ENCODE peak calls at places on chromosome 12, in nine cellular contexts. One of them, this sample, is unnamed.
A peak's percentile ranks its signal among the peaks of the same experiment; 100 is the strongest.

GRCh38 chr12:38772427-38772826 is 133.0 kb downstream of the CPNE8 start:
- DNase-seq in mammary epithelial cell: no peak
- DNase-seq in suprapubic skin: no peak
- DNase-seq in thoracic aorta: no peak
- DNase-seq in lower leg skin: no peak
- DNase-seq in upper lobe of left lung: no peak
- DNase-seq in tibial artery: no peak
- DNase-seq in activated CD8-positive, alpha-beta T cell treated with anti-CD3 and anti-CD28 coated beads for 36 hours: no peak
- DNase-seq in uterus: no peak
- DNase-seq in this sample: no peak

GRCh38 chr12:58529114-58529665 is 391.1 kb downstream of the LRIG3 start:
- DNase-seq in mammary epithelial cell: peak; percentile 79
- DNase-seq in suprapubic skin: no peak
- DNase-seq in thoracic aorta: no peak
- DNase-seq in lower leg skin: no peak
- DNase-seq in upper lobe of left lung: no peak
- DNase-seq in tibial artery: no peak
- DNase-seq in activated CD8-positive, alpha-beta T cell treated with anti-CD3 and anti-CD28 coated beads for 36 hours: no peak
- DNase-seq in uterus: no peak
- DNase-seq in this sample: no peak

GRCh38 chr12:51381226-51382079 is 9.8 kb downstream of the GALNT6 start:
- DNase-seq in mammary epithelial cell: no peak
- DNase-seq in suprapubic skin: no peak
- DNase-seq in thoracic aorta: no peak
- DNase-seq in lower leg skin: no peak
- DNase-seq in upper lobe of left lung: no peak
- DNase-seq in tibial artery: no peak
- DNase-seq in activated CD8-positive, alpha-beta T cell treated with anti-CD3 and anti-CD28 coated beads for 36 hours: no peak
- DNase-seq in uterus: no peak
- DNase-seq in this sample: no peak

GRCh38 chr12:25323774-25324086 is 73.0 kb upstream of the KRAS start:
- DNase-seq in mammary epithelial cell: no peak
- DNase-seq in suprapubic skin: no peak
- DNase-seq in thoracic aorta: no peak
- DNase-seq in lower leg skin: no peak
- DNase-seq in upper lobe of left lung: no peak
- DNase-seq in tibial artery: no peak
- DNase-seq in activated CD8-positive, alpha-beta T cell treated with anti-CD3 and anti-CD28 coated beads for 36 hours: peak; percentile 12
- DNase-seq in uterus: no peak
- DNase-seq in this sample: no peak

GRCh38 chr12:57849035-57849434 is 2.5 kb upstream of the CTDSP2 start:
- DNase-seq in mammary epithelial cell: no peak
- DNase-seq in suprapubic skin: no peak
- DNase-seq in thoracic aorta: no peak
- DNase-seq in lower leg skin: no peak
- DNase-seq in upper lobe of left lung: no peak
- DNase-seq in tibial artery: no peak
- DNase-seq in activated CD8-positive, alpha-beta T cell treated with anti-CD3 and anti-CD28 coated beads for 36 hours: no peak
- DNase-seq in uterus: no peak
- DNase-seq in this sample: no peak

GRCh38 chr12:58455146-58455545 is 465.2 kb downstream of the LRIG3 start:
- DNase-seq in mammary epithelial cell: no peak
- DNase-seq in suprapubic skin: no peak
- DNase-seq in thoracic aorta: no peak
- DNase-seq in lower leg skin: no peak
- DNase-seq in upper lobe of left lung: no peak
- DNase-seq in tibial artery: no peak
- DNase-seq in activated CD8-positive, alpha-beta T cell treated with anti-CD3 and anti-CD28 coated beads for 36 hours: no peak
- DNase-seq in uterus: no peak
- DNase-seq in this sample: no peak

GRCh38 chr12:40224439-40225291 is at the start of gene LRRK2:
- DNase-seq in mammary epithelial cell: peak; percentile 30
- DNase-seq in suprapubic skin: peak; percentile 92
- DNase-seq in thoracic aorta: peak; percentile 45
- DNase-seq in lower leg skin: peak; percentile 71
- DNase-seq in upper lobe of left lung: peak; percentile 96
- DNase-seq in tibial artery: peak; percentile 90
- DNase-seq in activated CD8-positive, alpha-beta T cell treated with anti-CD3 and anti-CD28 coated beads for 36 hours: peak; percentile 68
- DNase-seq in uterus: peak; percentile 80
- DNase-seq in this sample: peak; percentile 37

GRCh38 chr12:30795660-30796507 is 41.1 kb upstream of the CAPRIN2 start:
- DNase-seq in mammary epithelial cell: peak; percentile 72
- DNase-seq in suprapubic skin: peak; percentile 81
- DNase-seq in thoracic aorta: peak; percentile 66
- DNase-seq in lower leg skin: no peak
- DNase-seq in upper lobe of left lung: peak; percentile 93
- DNase-seq in tibial artery: peak; percentile 78
- DNase-seq in activated CD8-positive, alpha-beta T cell treated with anti-CD3 and anti-CD28 coated beads for 36 hours: peak; percentile 88
- DNase-seq in uterus: peak; percentile 42
- DNase-seq in this sample: peak; percentile 51

GRCh38 chr12:95608252-95609033 is 57.2 kb upstream of the USP44 start:
- DNase-seq in mammary epithelial cell: peak; percentile 89
- DNase-seq in suprapubic skin: no peak
- DNase-seq in thoracic aorta: peak; percentile 90
- DNase-seq in lower leg skin: peak; percentile 64
- DNase-seq in upper lobe of left lung: no peak
- DNase-seq in tibial artery: peak; percentile 81
- DNase-seq in activated CD8-positive, alpha-beta T cell treated with anti-CD3 and anti-CD28 coated beads for 36 hours: no peak
- DNase-seq in uterus: no peak
- DNase-seq in this sample: no peak

GRCh38 chr12:120625557-120626419 is 14.6 kb upstream of the CABP1 start:
- DNase-seq in mammary epithelial cell: no peak
- DNase-seq in suprapubic skin: no peak
- DNase-seq in thoracic aorta: no peak
- DNase-seq in lower leg skin: no peak
- DNase-seq in upper lobe of left lung: peak; percentile 71
- DNase-seq in tibial artery: no peak
- DNase-seq in activated CD8-positive, alpha-beta T cell treated with anti-CD3 and anti-CD28 coated beads for 36 hours: peak; percentile 68
- DNase-seq in uterus: no peak
- DNase-seq in this sample: no peak

GRCh38 chr12:71157601-71158233 is at the start of gene TSPAN8:
- DNase-seq in mammary epithelial cell: no peak
- DNase-seq in suprapubic skin: no peak
- DNase-seq in thoracic aorta: no peak
- DNase-seq in lower leg skin: no peak
- DNase-seq in upper lobe of left lung: no peak
- DNase-seq in tibial artery: no peak
- DNase-seq in activated CD8-positive, alpha-beta T cell treated with anti-CD3 and anti-CD28 coated beads for 36 hours: no peak
- DNase-seq in uterus: no peak
- DNase-seq in this sample: no peak

GRCh38 chr12:114012744-114013431 is 46.8 kb upstream of the RBM19 start:
- DNase-seq in mammary epithelial cell: no peak
- DNase-seq in suprapubic skin: no peak
- DNase-seq in thoracic aorta: no peak
- DNase-seq in lower leg skin: no peak
- DNase-seq in upper lobe of left lung: no peak
- DNase-seq in tibial artery: no peak
- DNase-seq in activated CD8-positive, alpha-beta T cell treated with anti-CD3 and anti-CD28 coated beads for 36 hours: no peak
- DNase-seq in uterus: no peak
- DNase-seq in this sample: no peak

GRCh38 chr12:121939190-121939589 is 20.8 kb downstream of the CFAP251 start:
- DNase-seq in mammary epithelial cell: peak; percentile 90
- DNase-seq in suprapubic skin: no peak
- DNase-seq in thoracic aorta: no peak
- DNase-seq in lower leg skin: no peak
- DNase-seq in upper lobe of left lung: no peak
- DNase-seq in tibial artery: no peak
- DNase-seq in activated CD8-positive, alpha-beta T cell treated with anti-CD3 and anti-CD28 coated beads for 36 hours: no peak
- DNase-seq in uterus: no peak
- DNase-seq in this sample: no peak

GRCh38 chr12:52975820-52976573 is 27.1 kb downstream of the KRT18 start:
- DNase-seq in mammary epithelial cell: peak; percentile 25
- DNase-seq in suprapubic skin: no peak
- DNase-seq in thoracic aorta: no peak
- DNase-seq in lower leg skin: no peak
- DNase-seq in upper lobe of left lung: no peak
- DNase-seq in tibial artery: no peak
- DNase-seq in activated CD8-positive, alpha-beta T cell treated with anti-CD3 and anti-CD28 coated beads for 36 hours: no peak
- DNase-seq in uterus: no peak
- DNase-seq in this sample: no peak

GRCh38 chr12:29041621-29042020 is 107.5 kb upstream of the FAR2 start:
- DNase-seq in mammary epithelial cell: peak; percentile 60
- DNase-seq in suprapubic skin: no peak
- DNase-seq in thoracic aorta: no peak
- DNase-seq in lower leg skin: no peak
- DNase-seq in upper lobe of left lung: no peak
- DNase-seq in tibial artery: no peak
- DNase-seq in activated CD8-positive, alpha-beta T cell treated with anti-CD3 and anti-CD28 coated beads for 36 hours: no peak
- DNase-seq in uterus: no peak
- DNase-seq in this sample: no peak

GRCh38 chr12:138898-139534 is 72.4 kb downstream of the IQSEC3 start:
- DNase-seq in mammary epithelial cell: no peak
- DNase-seq in suprapubic skin: no peak
- DNase-seq in thoracic aorta: no peak
- DNase-seq in lower leg skin: no peak
- DNase-seq in upper lobe of left lung: peak; percentile 84
- DNase-seq in tibial artery: no peak
- DNase-seq in activated CD8-positive, alpha-beta T cell treated with anti-CD3 and anti-CD28 coated beads for 36 hours: peak; percentile 72
- DNase-seq in uterus: peak; percentile 30
- DNase-seq in this sample: no peak

GRCh38 chr12:103944964-103945363 is 14.8 kb downstream of the HSP90B1 start:
- DNase-seq in mammary epithelial cell: no peak
- DNase-seq in suprapubic skin: no peak
- DNase-seq in thoracic aorta: no peak
- DNase-seq in lower leg skin: no peak
- DNase-seq in upper lobe of left lung: no peak
- DNase-seq in tibial artery: no peak
- DNase-seq in activated CD8-positive, alpha-beta T cell treated with anti-CD3 and anti-CD28 coated beads for 36 hours: no peak
- DNase-seq in uterus: no peak
- DNase-seq in this sample: no peak

GRCh38 chr12:67790660-67791059 is 142.1 kb downstream of the DYRK2 start:
- DNase-seq in mammary epithelial cell: no peak
- DNase-seq in suprapubic skin: no peak
- DNase-seq in thoracic aorta: no peak
- DNase-seq in lower leg skin: no peak
- DNase-seq in upper lobe of left lung: no peak
- DNase-seq in tibial artery: no peak
- DNase-seq in activated CD8-positive, alpha-beta T cell treated with anti-CD3 and anti-CD28 coated beads for 36 hours: no peak
- DNase-seq in uterus: no peak
- DNase-seq in this sample: no peak

DNA sequence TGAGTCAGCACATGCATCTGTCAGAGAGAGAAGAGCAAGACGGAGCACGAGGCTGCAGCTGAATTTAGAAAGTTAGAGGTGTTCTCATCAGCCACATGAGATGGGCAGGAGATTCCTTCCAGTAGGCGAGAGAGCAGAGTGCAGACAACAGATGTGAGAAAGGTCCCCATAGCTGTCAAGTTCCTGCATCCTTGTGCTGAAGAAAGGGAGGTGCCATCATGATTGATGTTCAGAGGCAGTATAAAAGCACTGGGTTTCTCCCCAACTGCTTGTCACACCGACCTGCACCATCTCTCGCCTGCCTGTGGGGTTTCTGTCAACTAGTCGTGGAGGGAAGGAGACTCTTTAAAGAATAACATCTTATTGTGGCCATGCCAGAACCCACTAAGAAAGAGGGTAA is at the start of gene MYBPC1:
- DNase-seq in mammary epithelial cell: no peak
- DNase-seq in suprapubic skin: no peak
- DNase-seq in thoracic aorta: no peak
- DNase-seq in lower leg skin: no peak
- DNase-seq in upper lobe of left lung: no peak
- DNase-seq in tibial artery: no peak
- DNase-seq in activated CD8-positive, alpha-beta T cell treated with anti-CD3 and anti-CD28 coated beads for 36 hours: no peak
- DNase-seq in uterus: no peak
- DNase-seq in this sample: no peak
- TF ChIP-seq CTCF in mammary epithelial cell: no peak
- TF ChIP-seq CTCF in suprapubic skin: no peak
- TF ChIP-seq CTCF in thoracic aorta: no peak
- TF ChIP-seq CTCF in lower leg skin: no peak
- TF ChIP-seq CTCF in upper lobe of left lung: no peak
- TF ChIP-seq CTCF in tibial artery: no peak
- TF ChIP-seq CTCF in activated CD8-positive, alpha-beta T cell treated with anti-CD3 and anti-CD28 coated beads for 36 hours: no peak
- TF ChIP-seq CTCF in uterus: no peak
- TF ChIP-seq CTCF in this sample: no peak

GRCh38 chr12:94329366-94329765 is 130.3 kb downstream of the CEP83 start:
- DNase-seq in mammary epithelial cell: no peak
- DNase-seq in suprapubic skin: no peak
- DNase-seq in thoracic aorta: no peak
- DNase-seq in lower leg skin: no peak
- DNase-seq in upper lobe of left lung: no peak
- DNase-seq in tibial artery: no peak
- DNase-seq in activated CD8-positive, alpha-beta T cell treated with anti-CD3 and anti-CD28 coated beads for 36 hours: no peak
- DNase-seq in uterus: no peak
- DNase-seq in this sample: no peak
- TF ChIP-seq CTCF in mammary epithelial cell: no peak
- TF ChIP-seq CTCF in suprapubic skin: no peak
- TF ChIP-seq CTCF in thoracic aorta: no peak
- TF ChIP-seq CTCF in lower leg skin: no peak
- TF ChIP-seq CTCF in upper lobe of left lung: no peak
- TF ChIP-seq CTCF in tibial artery: peak; percentile 6
- TF ChIP-seq CTCF in activated CD8-positive, alpha-beta T cell treated with anti-CD3 and anti-CD28 coated beads for 36 hours: no peak
- TF ChIP-seq CTCF in uterus: peak; percentile 25
- TF ChIP-seq CTCF in this sample: no peak

GRCh38 chr12:65986047-65986446 is 144.5 kb downstream of the LLPH start:
- DNase-seq in mammary epithelial cell: no peak
- DNase-seq in suprapubic skin: no peak
- DNase-seq in thoracic aorta: no peak
- DNase-seq in lower leg skin: no peak
- DNase-seq in upper lobe of left lung: no peak
- DNase-seq in tibial artery: no peak
- DNase-seq in activated CD8-positive, alpha-beta T cell treated with anti-CD3 and anti-CD28 coated beads for 36 hours: no peak
- DNase-seq in uterus: no peak
- DNase-seq in this sample: no peak
- TF ChIP-seq CTCF in mammary epithelial cell: no peak
- TF ChIP-seq CTCF in suprapubic skin: no peak
- TF ChIP-seq CTCF in thoracic aorta: no peak
- TF ChIP-seq CTCF in lower leg skin: no peak
- TF ChIP-seq CTCF in upper lobe of left lung: no peak
- TF ChIP-seq CTCF in tibial artery: no peak
- TF ChIP-seq CTCF in activated CD8-positive, alpha-beta T cell treated with anti-CD3 and anti-CD28 coated beads for 36 hours: no peak
- TF ChIP-seq CTCF in uterus: no peak
- TF ChIP-seq CTCF in this sample: no peak

GRCh38 chr12:90690120-90690519 is 264.9 kb downstream of the CCER1 start:
- DNase-seq in mammary epithelial cell: no peak
- DNase-seq in suprapubic skin: no peak
- DNase-seq in thoracic aorta: no peak
- DNase-seq in lower leg skin: no peak
- DNase-seq in upper lobe of left lung: no peak
- DNase-seq in tibial artery: no peak
- DNase-seq in activated CD8-positive, alpha-beta T cell treated with anti-CD3 and anti-CD28 coated beads for 36 hours: no peak
- DNase-seq in uterus: no peak
- DNase-seq in this sample: no peak

GRCh38 chr12:90695415-90695814 is 259.6 kb downstream of the CCER1 start:
- DNase-seq in mammary epithelial cell: no peak
- DNase-seq in suprapubic skin: no peak
- DNase-seq in thoracic aorta: no peak
- DNase-seq in lower leg skin: no peak
- DNase-seq in upper lobe of left lung: no peak
- DNase-seq in tibial artery: no peak
- DNase-seq in activated CD8-positive, alpha-beta T cell treated with anti-CD3 and anti-CD28 coated beads for 36 hours: no peak
- DNase-seq in uterus: no peak
- DNase-seq in this sample: no peak
- TF ChIP-seq CTCF in mammary epithelial cell: peak; percentile 27
- TF ChIP-seq CTCF in suprapubic skin: no peak
- TF ChIP-seq CTCF in thoracic aorta: no peak
- TF ChIP-seq CTCF in lower leg skin: no peak
- TF ChIP-seq CTCF in upper lobe of left lung: no peak
- TF ChIP-seq CTCF in tibial artery: no peak
- TF ChIP-seq CTCF in activated CD8-positive, alpha-beta T cell treated with anti-CD3 and anti-CD28 coated beads for 36 hours: no peak
- TF ChIP-seq CTCF in uterus: no peak
- TF ChIP-seq CTCF in this sample: no peak